ENCODE peak calls at places on chromosomes 13 and 19, in six cellular contexts. A is NB4, L is GM12878, X is K562, Z is endothelial cell of umbilical vein, O is HepG2. T is an unnamed sample.

GRCh38 chr13:29593605-29594297 is 1.7 kb downstream of the SLC7A1 start:
- DNase-seq in Z (no peak), L (no peak), A (no peak), X (no peak), O (no peak), T (no peak)

GRCh38 chr19:51127755-51128154 is 3.0 kb downstream of the SIGLEC9 start:
- DNase-seq in L (no peak), O (no peak), Z (no peak), A (peak), X (peak), T (no peak)

GRCh38 chr13:60134376-60134775 is 29.4 kb downstream of the DIAPH3 start:
- DNase-seq in O (no peak), A (no peak), Z (peak), X (no peak), L (no peak), T (no peak)

GRCh38 chr13:112839347-112840105 is 129.5 kb upstream of the MCF2L start:
- DNase-seq in Z (no peak), L (no peak), O (no peak), X (no peak), A (no peak), T (no peak)

GRCh38 chr13:30806784-30807183 is 71.4 kb downstream of the ALOX5AP start:
- DNase-seq in A (peak), L (no peak), O (no peak), X (no peak), Z (peak), T (no peak)

GRCh38 chr19:39177110-39177699 is 19.6 kb upstream of the NCCRP1 start:
- DNase-seq in L (no peak), Z (no peak), X (no peak), O (no peak), A (no peak), T (no peak)

GRCh38 chr19:32396046-32396652 is 9.4 kb upstream of the DPY19L3 start:
- DNase-seq in L (no peak), X (no peak), A (no peak), Z (no peak), O (no peak), T (no peak)

GRCh38 chr13:35888327-35888940 is 242.7 kb downstream of the DCLK1 start:
- DNase-seq in L (no peak), Z (no peak), X (no peak), A (no peak), O (no peak), T (no peak)

GRCh38 chr13:111964411-111965035 is 102.4 kb upstream of the SOX1 start:
- DNase-seq in L (no peak), X (no peak), Z (no peak), O (no peak), A (no peak), T (no peak)

GRCh38 chr19:5035817-5036732 is 67.2 kb downstream of the KDM4B start:
- DNase-seq in Z (no peak), O (no peak), L (no peak), A (no peak), X (no peak), T (no peak)

GRCh38 chr13:99436013-99436412 is 65.3 kb upstream of the TM9SF2 start:
- DNase-seq in A (no peak), Z (no peak), L (no peak), X (no peak), O (peak), T (no peak)

GRCh38 chr13:48908381-48909087 is 67.2 kb upstream of the FNDC3A start:
- DNase-seq in Z (no peak), A (no peak), X (no peak), L (no peak), O (no peak), T (peak)

GRCh38 chr13:79973533-79973963 is 367.4 kb downstream of the SPRY2 start:
- DNase-seq in A (peak), O (no peak), Z (no peak), X (peak), L (no peak), T (peak)

GRCh38 chr13:101942038-101942437 is 459.8 kb downstream of the FGF14 start:
- DNase-seq in Z (peak), O (peak), A (peak), X (no peak), L (no peak), T (peak)

GRCh38 chr13:32938907-32939306 is 77.3 kb upstream of the KL start:
- DNase-seq in X (no peak), O (no peak), L (no peak), Z (no peak), A (peak), T (peak)

GRCh38 chr19:43463381-43464088 is 1.9 kb downstream of the LYPD3 start:
- DNase-seq in L (peak), A (peak), O (peak), X (peak), Z (peak), T (peak)

GRCh38 chr13:29924951-29925350 is 74.5 kb upstream of the UBL3 start:
- DNase-seq in L (no peak), X (no peak), A (no peak), Z (no peak), O (no peak), T (no peak)

GRCh38 chr13:38990693-38991092 is at the start of gene STOML3:
- DNase-seq in O (no peak), Z (peak), A (no peak), L (no peak), X (no peak), T (no peak)
- TF ChIP-seq MYC in O (no peak), Z (no peak), A (no peak), L (no peak), X (no peak), T (no peak)

GRCh38 chr13:76148374-76148773 is 512.2 kb downstream of the LMO7 start:
- DNase-seq in Z (no peak), A (no peak), X (no peak), O (no peak), L (no peak), T (no peak)
- TF ChIP-seq MYC in Z (no peak), A (no peak), X (no peak), O (no peak), L (no peak), T (no peak)

GRCh38 chr19:41064974-41065569 is 23.2 kb upstream of the CYP2A13 start:
- DNase-seq in O (no peak), Z (peak), A (no peak), L (no peak), X (peak), T (peak)
- TF ChIP-seq MYC in O (no peak), Z (no peak), A (no peak), L (no peak), X (no peak), T (no peak)

GRCh38 chr13:43200307-43200706 is 176.9 kb downstream of the DNAJC15 start:
- DNase-seq in A (no peak), X (no peak), L (no peak), O (no peak), Z (no peak), T (no peak)

GRCh38 chr13:43196750-43197149 is 173.4 kb downstream of the DNAJC15 start:
- DNase-seq in A (no peak), X (no peak), Z (no peak), L (no peak), O (no peak), T (no peak)

GRCh38 chr13:43203781-43204180 is 180.4 kb downstream of the DNAJC15 start:
- DNase-seq in L (no peak), Z (no peak), X (no peak), A (no peak), O (no peak), T (no peak)

GRCh38 chr13:43204591-43204990 is 181.2 kb downstream of the DNAJC15 start:
- DNase-seq in A (no peak), L (no peak), Z (no peak), O (no peak), X (no peak), T (no peak)

GRCh38 chr13:43200736-43201135 is 177.3 kb downstream of the DNAJC15 start:
- DNase-seq in O (no peak), A (no peak), X (no peak), L (no peak), Z (no peak), T (no peak)
- TF ChIP-seq MYC in O (no peak), A (no peak), X (no peak), L (no peak), Z (no peak), T (no peak)

GRCh38 chr13:26011996-26012688 is 39.7 kb downstream of the SHISA2 start:
- DNase-seq in O (no peak), Z (no peak), X (no peak), L (no peak), A (no peak), T (no peak)
- TF ChIP-seq MYC in O (no peak), Z (no peak), X (no peak), L (no peak), A (no peak), T (no peak)

DNA sequence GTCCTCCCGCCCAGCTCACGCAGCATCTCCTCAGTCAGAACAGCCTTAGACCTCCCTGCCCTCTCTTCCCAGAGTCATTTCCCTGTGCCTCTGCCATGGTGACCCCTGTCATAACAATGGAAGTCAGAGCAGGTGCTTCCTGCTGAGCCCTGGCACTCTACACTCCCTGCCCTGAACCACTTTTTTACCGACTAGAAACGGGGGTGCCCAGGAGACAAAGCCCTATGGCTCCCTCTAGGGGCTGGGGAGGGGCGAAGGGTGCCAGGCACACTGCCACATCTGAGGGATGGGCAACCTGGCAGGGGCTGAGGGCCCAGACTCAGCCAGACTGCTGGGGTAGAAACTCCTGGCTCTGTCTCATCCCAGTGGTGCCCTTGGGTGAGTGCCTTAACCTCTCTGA is 16.4 kb downstream of the ZNF574 start:
- DNase-seq in O (no peak), X (no peak), Z (peak), L (no peak), A (peak), T (peak)
- TF ChIP-seq MYC in O (no peak), X (no peak), Z (no peak), L (no peak), A (no peak), T (no peak)

DNA sequence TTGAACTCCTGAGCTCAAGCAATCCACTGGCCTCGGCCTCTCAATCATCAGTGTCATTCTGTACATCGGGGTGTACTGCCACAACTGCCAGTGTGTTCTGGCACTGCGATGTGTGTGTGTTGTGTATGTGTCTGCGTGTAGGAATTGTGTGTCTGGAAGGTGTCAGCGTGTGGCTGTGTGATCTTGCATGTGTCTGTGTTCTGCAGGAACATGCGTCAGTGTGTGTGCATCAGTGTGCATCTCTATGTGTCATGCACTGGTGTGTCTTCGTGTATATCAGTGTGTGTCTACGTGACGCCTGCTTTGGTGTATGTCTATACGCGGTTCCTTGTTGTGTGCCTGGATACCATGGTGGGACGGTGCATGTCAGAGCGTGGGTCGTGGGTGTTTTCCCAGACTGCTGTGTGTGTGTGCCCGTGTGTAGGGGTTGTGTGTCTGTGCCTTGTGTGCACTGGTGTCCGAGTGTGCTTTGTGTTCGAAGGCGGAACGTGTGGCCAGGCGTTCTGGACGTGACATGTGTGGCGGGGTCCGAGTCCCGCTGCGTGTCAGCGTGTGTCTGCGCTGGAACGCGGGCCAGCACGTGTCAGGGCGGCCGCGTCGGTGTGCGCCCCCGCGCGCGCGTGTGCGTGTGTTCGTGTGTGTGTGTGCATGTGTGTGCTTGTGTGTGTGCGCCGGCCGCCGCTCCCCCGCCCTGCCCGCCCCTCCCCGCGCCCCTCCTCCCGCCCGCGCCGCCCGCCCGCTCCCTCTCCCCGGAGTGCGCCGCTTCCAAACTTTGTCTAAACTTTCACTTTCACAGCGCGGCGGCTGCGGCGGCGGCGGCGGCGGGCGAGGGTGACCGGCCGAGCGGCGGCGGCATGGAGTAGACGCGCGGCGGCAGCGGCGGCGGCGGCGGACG is at the start of gene NFIX:
- DNase-seq in X (peak), O (peak), A (peak), L (no peak), Z (peak), T (no peak)
- TF ChIP-seq MYC in X (no peak), O (peak), A (no peak), L (no peak), Z (no peak), T (no peak)

GRCh38 chr13:24348385-24348784 is 39.0 kb downstream of the C1QTNF9 start:
- DNase-seq in A (no peak), X (no peak), Z (no peak), L (no peak), O (no peak), T (no peak)

GRCh38 chr13:24351423-24351822 is 42.0 kb downstream of the C1QTNF9 start:
- DNase-seq in L (no peak), O (no peak), A (no peak), X (no peak), Z (no peak), T (no peak)

GRCh38 chr13:24353736-24354135 is 44.4 kb downstream of the C1QTNF9 start:
- DNase-seq in A (no peak), Z (no peak), X (no peak), O (no peak), L (no peak), T (no peak)

GRCh38 chr13:24348797-24349515 is 39.6 kb downstream of the C1QTNF9 start:
- DNase-seq in Z (no peak), A (no peak), O (no peak), L (no peak), X (no peak), T (no peak)
- TF ChIP-seq MYC in Z (no peak), A (no peak), O (no peak), L (no peak), X (no peak), T (no peak)